ENCODE peak calls at places on chromosome 14, in six cellular contexts. G is bronchial epithelial cell, Y is fibroblast of mammary gland, Q is retinal pigment epithelial cell, F is cardiac fibroblast, C is left ventricle myocardium inferior. T is an unnamed sample.

GRCh38 chr14:101118746-101119610 is 215.5 kb upstream of the RTL1 start:
- DNase-seq in Y (peak), G (no peak), C (peak), F (no peak), Q (no peak), T (no peak)

GRCh38 chr14:64971452-64971889 is 665 bp downstream of the RAB15 start:
- DNase-seq in F (no peak), Q (no peak), Y (no peak), C (no peak), G (no peak), T (no peak)

GRCh38 chr14:35261774-35262173 is 30.4 kb upstream of the PSMA6 start:
- DNase-seq in Y (peak), Q (no peak), G (peak), F (peak), C (no peak), T (no peak)

GRCh38 chr14:105187116-105187515 is 6.0 kb upstream of the NUDT14 start:
- DNase-seq in Y (no peak), F (no peak), C (no peak), Q (no peak), G (no peak), T (no peak)

GRCh38 chr14:61934385-61934784 is 172.2 kb downstream of the SNAPC1 start:
- DNase-seq in Q (no peak), Y (peak), G (peak), C (no peak), F (peak), T (no peak)

GRCh38 chr14:95832012-95832411 is 44.6 kb upstream of the TUNAR start:
- DNase-seq in Y (no peak), C (no peak), Q (no peak), G (no peak), F (no peak), T (no peak)

GRCh38 chr14:27228053-27228452 is 630.2 kb upstream of the NOVA1 start:
- DNase-seq in Y (peak), C (no peak), F (no peak), Q (no peak), G (peak), T (no peak)

GRCh38 chr14:90739318-90740077 is 76.7 kb downstream of the TTC7B start:
- DNase-seq in F (no peak), G (no peak), Y (no peak), Q (no peak), C (no peak), T (no peak)

GRCh38 chr14:75941030-75941429 is 40.8 kb downstream of the TGFB3 start:
- DNase-seq in Y (peak), Q (no peak), F (peak), C (no peak), G (no peak), T (no peak)

GRCh38 chr14:67166450-67166853 is 22.8 kb upstream of the GARIN2 start:
- DNase-seq in C (no peak), Y (peak), G (peak), Q (no peak), F (peak), T (no peak)
- TF ChIP-seq CTCF in C (peak), Y (peak), G (peak), Q (peak), F (peak), T (peak)

GRCh38 chr14:37610945-37611523 is 15.6 kb downstream of the TTC6 start:
- DNase-seq in C (no peak), F (no peak), Y (no peak), G (no peak), Q (no peak), T (no peak)
- H3K4me3 ChIP-seq in C (no peak), F (peak), Y (no peak), G (no peak), Q (peak), T (no peak)

GRCh38 chr14:74301594-74302159 is 1.1 kb downstream of the ABCD4 start:
- DNase-seq in Q (no peak), Y (no peak), G (no peak), C (no peak), F (no peak), T (no peak)

GRCh38 chr14:74308695-74309094 is 6.0 kb upstream of the ABCD4 start:
- DNase-seq in G (no peak), Q (no peak), C (no peak), Y (no peak), F (no peak), T (no peak)

GRCh38 chr14:74299061-74299545 is 3.6 kb downstream of the ABCD4 start:
- DNase-seq in G (peak), F (peak), C (no peak), Y (peak), Q (no peak), T (no peak)

GRCh38 chr14:74302160-74302628 is 540 bp downstream of the ABCD4 start:
- DNase-seq in C (no peak), G (peak), Q (peak), Y (peak), F (peak), T (no peak)

DNA sequence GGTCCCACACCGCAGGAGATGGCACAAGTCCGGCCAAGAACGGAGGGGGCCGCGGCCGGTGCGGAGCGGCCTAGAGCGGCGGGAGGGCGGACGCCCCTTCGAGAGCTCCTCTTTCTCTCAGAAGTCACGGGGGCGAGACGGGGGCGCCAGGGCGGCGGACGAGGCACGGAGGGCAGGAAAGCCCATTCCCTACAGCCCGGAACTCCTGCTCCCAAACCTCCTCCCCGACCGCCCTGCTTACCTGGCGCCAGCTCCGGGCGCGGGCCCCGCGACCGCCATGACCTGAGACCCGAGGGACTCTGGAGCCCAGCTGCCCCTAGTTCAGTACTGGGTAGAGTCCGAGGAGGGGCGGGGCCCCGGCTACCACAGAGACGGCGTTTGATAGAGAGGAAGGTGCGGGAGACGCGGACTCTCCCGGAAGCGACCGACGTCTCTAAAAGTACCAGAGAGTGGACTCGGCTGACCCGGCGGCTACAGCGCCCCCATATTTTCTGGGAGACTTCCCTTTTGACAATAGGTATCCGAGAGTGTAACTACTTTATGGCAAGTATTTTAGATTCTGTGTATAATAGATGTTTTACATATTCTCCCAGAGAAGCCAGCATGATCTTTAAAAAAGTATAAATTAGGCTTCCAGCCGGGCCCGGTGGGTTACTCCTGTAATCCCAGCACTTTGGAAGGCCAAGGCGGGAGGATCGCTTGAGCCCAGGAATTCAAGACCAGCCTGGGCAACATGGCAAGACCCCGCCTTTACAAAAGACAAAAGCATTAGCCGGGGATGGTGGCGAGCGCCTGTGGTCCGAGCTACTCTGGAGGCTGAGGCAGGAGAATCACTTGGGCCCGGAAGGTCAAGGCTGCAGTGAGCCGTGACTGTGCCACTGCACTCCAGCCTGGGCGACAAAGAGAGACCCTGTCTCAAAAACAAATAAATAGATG is at the start of gene ABCD4:
- DNase-seq in F (peak), G (peak), Y (peak), C (peak), Q (peak), T (peak)
- TF ChIP-seq CTCF in F (peak), G (peak), Y (peak), C (peak), Q (peak), T (peak)

GRCh38 chr14:70359076-70359424 is 433 bp downstream of the COX16 start:
- DNase-seq in C (peak), Q (peak), G (no peak), F (no peak), Y (peak), T (no peak)

GRCh38 chr14:70358631-70359030 is 852 bp downstream of the COX16 start:
- DNase-seq in Q (no peak), G (peak), Y (peak), C (no peak), F (peak), T (no peak)

GRCh38 chr14:70357557-70357956 is 1.9 kb downstream of the COX16 start:
- DNase-seq in F (no peak), Q (no peak), C (no peak), Y (no peak), G (no peak), T (no peak)

GRCh38 chr14:70354204-70354603 is 5.3 kb downstream of the COX16 start:
- DNase-seq in Q (no peak), C (no peak), G (no peak), Y (no peak), F (no peak), T (no peak)

DNA sequence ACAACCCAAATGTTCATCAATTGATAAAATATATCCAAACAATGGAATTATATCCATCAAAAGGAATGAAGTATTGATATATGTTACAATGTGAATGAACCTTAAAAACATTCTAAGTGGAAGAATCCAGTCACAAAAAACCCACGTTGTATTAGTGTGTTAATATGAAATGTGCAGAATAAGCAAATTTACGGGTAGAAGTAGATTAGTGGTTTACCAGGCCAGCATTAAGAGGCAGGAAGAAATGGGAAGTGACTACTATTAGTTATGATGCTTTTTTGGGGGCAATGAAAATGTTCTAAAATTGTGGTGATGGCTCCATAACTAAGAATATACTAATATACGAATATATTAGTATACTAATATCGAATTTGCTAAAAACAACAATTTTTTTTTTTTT is 1.5 kb downstream of the COX16 start:
- DNase-seq in Y (no peak), G (no peak), C (no peak), Q (no peak), F (no peak), T (no peak)
- H3K4me3 ChIP-seq in Y (peak), G (no peak), C (peak), Q (peak), F (no peak), T (peak)

GRCh38 chr14:80636071-80636470 is 305.5 kb downstream of the CEP128 start:
- DNase-seq in F (peak), Q (no peak), Y (peak), G (peak), C (no peak), T (no peak)
- TF ChIP-seq CTCF in F (peak), Q (peak), Y (peak), G (peak), C (no peak), T (no peak)

GRCh38 chr14:102824832-102825231 is 47.6 kb downstream of the TRAF3 start:
- DNase-seq in Y (peak), F (no peak), C (peak), Q (peak), G (peak), T (no peak)

GRCh38 chr14:102822311-102822863 is 45.1 kb downstream of the TRAF3 start:
- DNase-seq in Q (no peak), G (no peak), C (no peak), F (no peak), Y (peak), T (peak)

GRCh38 chr14:102825307-102826095 is 48.3 kb downstream of the TRAF3 start:
- DNase-seq in Q (no peak), Y (no peak), C (no peak), F (no peak), G (no peak), T (no peak)

GRCh38 chr14:102821252-102821651 is 44.0 kb downstream of the TRAF3 start:
- DNase-seq in Y (no peak), Q (no peak), F (no peak), G (no peak), C (no peak), T (no peak)

GRCh38 chr14:102823546-102823945 is 46.3 kb downstream of the TRAF3 start:
- DNase-seq in Y (no peak), F (no peak), C (no peak), Q (no peak), G (no peak), T (no peak)
- H3K4me3 ChIP-seq in Y (no peak), F (no peak), C (no peak), Q (no peak), G (no peak), T (no peak)

T was measured in GM06990.